ENCODE peak calls at places on chromosomes 11 and 22, in eight cellular contexts. X is upper lobe of right lung, R is fibroblast of mammary gland, C is IMR-90, B is A549, T is brain microvascular endothelial cell, Z is activated B cell treated with CpG ODN at 0.5 μM for 24 hours, N is tibial nerve. Y is an unnamed sample.

GRCh38 chr11:19714387-19715363 is 2.0 kb downstream of the NAV2 start:
- DNase-seq in X (peak), R (peak), C (peak), B (peak), T (peak), Z (no peak), N (peak), Y (no peak)

GRCh38 chr22:27480487-27480886 is 321.1 kb downstream of the MN1 start:
- DNase-seq in X (no peak), R (no peak), C (no peak), B (no peak), T (no peak), Z (no peak), N (no peak), Y (no peak)

GRCh38 chr22:35761037-35761436 is 43.4 kb downstream of the APOL5 start:
- DNase-seq in X (no peak), R (peak), C (peak), B (peak), T (no peak), Z (no peak), N (no peak), Y (no peak)

GRCh38 chr11:74417379-74417804 is 19.2 kb upstream of the PGM2L1 start:
- DNase-seq in X (no peak), R (peak), C (peak), B (no peak), T (no peak), Z (no peak), N (no peak), Y (no peak)

GRCh38 chr11:87574193-87574592 is 536.5 kb downstream of the TMEM135 start:
- DNase-seq in X (no peak), R (no peak), C (no peak), B (no peak), T (no peak), Z (no peak), N (no peak), Y (no peak)

GRCh38 chr11:97722721-97723120 is 1298.0 kb upstream of the CNTN5 start:
- DNase-seq in X (no peak), R (no peak), C (no peak), B (no peak), T (no peak), Z (no peak), N (no peak), Y (no peak)

GRCh38 chr11:128937480-128937879 is 5.2 kb downstream of the TP53AIP1 start:
- DNase-seq in X (no peak), R (no peak), C (no peak), B (no peak), T (no peak), Z (no peak), N (no peak), Y (no peak)

GRCh38 chr11:117749541-117749910 is 47.5 kb downstream of the DSCAML1 start:
- DNase-seq in X (no peak), R (no peak), C (no peak), B (no peak), T (no peak), Z (no peak), N (no peak), Y (no peak)

GRCh38 chr22:22103078-22103593 is 120.5 kb upstream of the TOP3B start:
- DNase-seq in X (no peak), R (peak), C (no peak), B (peak), T (no peak), Z (no peak), N (no peak), Y (no peak)
- TF ChIP-seq CTCF in X (peak), R (peak), C (peak), B (no peak), T (peak), Z (no peak), N (peak), Y (peak)

GRCh38 chr22:25051073-25051472 is 98.6 kb downstream of the KIAA1671 start:
- DNase-seq in X (no peak), R (no peak), C (no peak), B (peak), T (no peak), Z (no peak), N (no peak), Y (no peak)
- TF ChIP-seq CTCF in X (peak), R (peak), C (peak), B (no peak), T (peak), Z (no peak), N (no peak), Y (no peak)

DNA sequence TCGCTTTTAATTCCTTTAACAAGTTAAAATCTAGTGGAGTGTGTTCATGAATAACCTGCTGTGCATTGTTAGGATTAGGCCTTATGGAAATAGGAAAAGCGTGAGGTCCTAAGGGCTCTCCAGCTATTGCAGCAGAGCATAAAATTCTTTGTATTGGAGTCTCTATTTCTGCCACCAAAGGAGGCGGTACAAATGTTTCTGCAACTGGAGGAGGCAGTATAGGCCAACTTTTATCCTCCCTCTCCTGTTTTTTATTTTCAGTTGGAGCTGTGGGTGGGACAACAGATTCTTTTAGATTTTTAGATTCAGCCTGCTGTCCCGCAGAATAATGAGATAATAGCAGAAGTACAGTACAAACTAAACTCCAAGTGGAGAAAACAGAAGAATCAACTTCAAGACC is 26.2 kb downstream of the OR10A6 start:
- DNase-seq in X (no peak), R (peak), C (peak), B (no peak), T (peak), Z (no peak), N (no peak), Y (peak)
- TF ChIP-seq CTCF in X (peak), R (peak), C (peak), B (no peak), T (peak), Z (no peak), N (no peak), Y (peak)

GRCh38 chr22:44582016-44582415 is 84.0 kb upstream of the RTL6 start:
- DNase-seq in X (peak), R (no peak), C (no peak), B (no peak), T (no peak), Z (no peak), N (no peak), Y (no peak)

GRCh38 chr22:44585559-44586121 is 87.6 kb upstream of the RTL6 start:
- DNase-seq in X (peak), R (no peak), C (no peak), B (no peak), T (no peak), Z (no peak), N (no peak), Y (no peak)

GRCh38 chr22:44583076-44583760 is 85.2 kb upstream of the RTL6 start:
- DNase-seq in X (peak), R (peak), C (peak), B (peak), T (no peak), Z (no peak), N (no peak), Y (no peak)

GRCh38 chr22:44584256-44584902 is 86.3 kb upstream of the RTL6 start:
- DNase-seq in X (peak), R (no peak), C (no peak), B (no peak), T (no peak), Z (no peak), N (no peak), Y (no peak)

DNA sequence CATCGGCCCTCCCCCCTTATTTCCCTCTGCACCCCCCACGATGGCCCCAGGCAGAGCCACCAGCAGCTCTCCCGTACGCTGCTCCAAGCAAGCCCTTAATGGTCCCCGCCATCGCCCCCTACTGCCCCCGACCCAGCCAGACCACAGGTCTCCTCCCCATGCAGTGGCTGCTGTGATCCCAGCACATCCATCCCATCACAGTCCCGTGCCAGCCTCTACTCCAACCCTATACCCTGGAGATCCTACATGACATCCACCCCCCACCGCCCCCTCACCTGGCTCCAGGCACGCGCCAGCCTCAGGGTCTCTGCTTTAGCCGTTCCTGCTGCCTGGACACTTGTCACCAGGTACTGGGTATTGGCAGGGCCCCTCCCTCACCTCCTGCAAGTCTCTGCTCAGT is 85.8 kb upstream of the RTL6 start:
- DNase-seq in X (peak), R (no peak), C (no peak), B (no peak), T (no peak), Z (no peak), N (no peak), Y (no peak)
- TF ChIP-seq CTCF in X (no peak), R (no peak), C (no peak), B (no peak), T (no peak), Z (no peak), N (no peak), Y (no peak)